ENCODE peak calls at places on chromosomes 16 and 17, in nine cellular contexts. G is epithelial cell of proximal tubule, A is adrenal gland, Z is GM10248, T is HL-60, B is cardiac fibroblast, U is hepatocyte, V is Caco-2, K is progenitor cell of endocrine pancreas. Q is an unnamed sample.

GRCh38 chr16:79601978-79602609 is 1.6 kb upstream of the MAF start:
- DNase-seq in T (no peak), B (peak; percentile 82), U (peak; percentile 91), G (no peak), A (peak; percentile 94), Z (peak; percentile 51), V (peak; percentile 83), K (peak; percentile 85), Q (peak; percentile 96)

GRCh38 chr16:71648921-71649320 is 22.9 kb downstream of the MARVELD3 start:
- DNase-seq in B (peak; percentile 11), V (peak; percentile 38), K (no peak), G (no peak), T (no peak), A (no peak), U (no peak), Z (no peak), Q (no peak)

GRCh38 chr17:67082110-67082509 is 37.8 kb downstream of the CACNG1 start:
- DNase-seq in B (no peak), A (no peak), U (no peak), Z (peak; percentile 60), G (no peak), V (no peak), K (no peak), T (no peak), Q (no peak)

GRCh38 chr16:1026057-1026783 is 44.6 kb downstream of the SOX8 start:
- DNase-seq in A (no peak), U (no peak), K (no peak), T (no peak), G (no peak), V (no peak), B (no peak), Z (no peak), Q (no peak)

GRCh38 chr17:68449021-68449739 is 8.1 kb downstream of the WIPI1 start:
- DNase-seq in A (no peak), K (no peak), U (no peak), Z (no peak), B (no peak), G (no peak), T (no peak), V (no peak), Q (no peak)

GRCh38 chr16:20307240-20307671 is 20.1 kb downstream of the GP2 start:
- DNase-seq in B (no peak), A (no peak), K (no peak), G (no peak), Z (no peak), T (no peak), U (no peak), V (no peak), Q (no peak)

GRCh38 chr16:49503242-49504022 is 129.8 kb downstream of the C16orf78 start:
- DNase-seq in Z (peak; percentile 52), U (no peak), A (no peak), T (no peak), B (no peak), K (no peak), V (no peak), G (no peak), Q (no peak)

GRCh38 chr16:2752850-2753522 is 548 bp downstream of the SRRM2 start:
- DNase-seq in G (no peak), T (no peak), Z (peak; percentile 87), A (peak; percentile 90), B (peak; percentile 86), U (peak; percentile 94), V (peak; percentile 90), K (no peak), Q (peak; percentile 76)

GRCh38 chr17:45925311-45925710 is 31.0 kb downstream of the MAPT start:
- DNase-seq in B (no peak), A (no peak), T (no peak), Z (no peak), K (no peak), U (no peak), V (no peak), G (no peak), Q (no peak)

GRCh38 chr17:44606658-44607057 is 49.4 kb downstream of the FZD2 start:
- DNase-seq in G (no peak), A (no peak), K (no peak), U (no peak), B (no peak), T (no peak), Z (no peak), V (no peak), Q (no peak)

GRCh38 chr17:63685021-63685420 is 14.9 kb downstream of the LIMD2 start:
- DNase-seq in U (no peak), Z (no peak), A (peak; percentile 69), T (no peak), G (no peak), K (no peak), B (peak; percentile 54), V (no peak), Q (no peak)

GRCh38 chr17:20987511-20987910 is 55.3 kb downstream of the USP22 start:
- DNase-seq in Z (no peak), T (no peak), K (no peak), A (peak; percentile 35), V (no peak), B (no peak), U (no peak), G (no peak), Q (no peak)

GRCh38 chr16:67966549-67967182 is 1.8 kb downstream of the SLC12A4 start:
- DNase-seq in K (no peak), Z (no peak), T (peak; percentile 37), B (peak; percentile 48), G (no peak), V (peak; percentile 66), U (no peak), A (no peak), Q (no peak)

GRCh38 chr17:11980813-11981212 is 16.5 kb downstream of the ZNF18 start:
- DNase-seq in Z (no peak), V (no peak), K (no peak), G (no peak), U (no peak), B (peak; percentile 26), T (no peak), A (no peak), Q (no peak)

GRCh38 chr17:30393911-30394867 is 15.5 kb downstream of the CPD start:
- DNase-seq in U (no peak), T (no peak), A (no peak), G (no peak), V (peak; percentile 24), K (no peak), Z (no peak), B (no peak), Q (no peak)

GRCh38 chr16:11347831-11348230 is 2.6 kb downstream of the RMI2 start:
- DNase-seq in T (no peak), U (no peak), K (no peak), B (no peak), Z (no peak), G (no peak), V (no peak), A (no peak), Q (no peak)

GRCh38 chr17:58308173-58308984 is 20.2 kb downstream of the TSPOAP1 start:
- DNase-seq in Z (no peak), A (peak; percentile 40), V (peak; percentile 62), B (no peak), U (no peak), K (peak; percentile 37), G (no peak), T (no peak), Q (no peak)

GRCh38 chr16:21638573-21638975 is 13.8 kb downstream of the IGSF6 start:
- DNase-seq in U (no peak), A (no peak), Z (no peak), G (no peak), T (no peak), K (no peak), V (peak; percentile 13), B (peak; percentile 30), Q (no peak)

GRCh38 chr17:21077286-21077685 is 34.5 kb upstream of the USP22 start:
- DNase-seq in Z (no peak), G (no peak), V (no peak), U (no peak), B (no peak), K (no peak), A (no peak), T (no peak), Q (no peak)

GRCh38 chr16:89325861-89326471 is 108.5 kb downstream of the ZNF778 start:
- DNase-seq in A (peak; percentile 92), Z (peak; percentile 69), K (no peak), G (no peak), B (peak; percentile 84), V (no peak), U (peak; percentile 73), T (peak; percentile 66), Q (no peak)

GRCh38 chr16:83393196-83393981 is 414.4 kb upstream of the HSBP1 start:
- DNase-seq in K (no peak), G (no peak), U (no peak), Z (no peak), A (no peak), B (peak; percentile 19), V (no peak), T (no peak), Q (no peak)

GRCh38 chr17:71237903-71238538 is 882.8 kb upstream of the SOX9 start:
- DNase-seq in T (no peak), G (no peak), Z (no peak), V (peak; percentile 11), K (no peak), B (peak; percentile 36), U (peak; percentile 32), A (no peak), Q (no peak)

DNA sequence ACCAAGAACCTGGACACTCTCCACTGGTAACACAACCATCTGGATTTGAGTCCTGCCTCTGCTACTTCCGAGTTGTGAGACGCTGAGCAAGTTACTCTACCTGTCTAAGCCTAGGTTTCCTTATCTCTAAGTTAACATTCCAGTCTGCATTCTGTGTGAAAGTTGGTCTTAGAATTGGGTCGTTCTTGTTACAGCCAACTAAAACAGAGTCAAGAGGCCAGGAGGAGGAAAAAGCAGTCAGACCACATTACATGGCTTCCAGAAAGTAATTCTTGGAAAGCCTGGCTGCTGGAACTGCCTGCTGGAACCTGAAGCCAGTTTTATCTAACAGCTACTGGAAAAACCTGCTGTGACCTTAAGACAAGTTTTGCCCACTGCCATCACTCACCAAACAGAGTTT is 38.4 kb upstream of the XYLT1 start:
- DNase-seq in Z (no peak), G (no peak), A (no peak), T (no peak), U (no peak), B (no peak), K (no peak), V (peak; percentile 38), Q (no peak)
- TF ChIP-seq CTCF in Z (no peak), G (no peak), A (no peak), T (no peak), U (no peak), B (no peak), K (no peak), V (no peak), Q (no peak)

GRCh38 chr17:77223642-77224420 is 83.1 kb downstream of the SEC14L1 start:
- DNase-seq in Z (no peak), T (no peak), U (no peak), A (no peak), G (no peak), K (no peak), B (no peak), V (no peak), Q (no peak)
- TF ChIP-seq CTCF in Z (no peak), T (no peak), U (no peak), A (no peak), G (no peak), K (no peak), B (no peak), V (no peak), Q (no peak)

GRCh38 chr16:26525856-26526255 is 540.9 kb upstream of the C16orf82 start:
- DNase-seq in V (no peak), A (no peak), K (no peak), Z (no peak), U (no peak), T (no peak), G (no peak), B (no peak), Q (no peak)
- TF ChIP-seq CTCF in V (no peak), A (no peak), K (no peak), Z (no peak), U (no peak), T (no peak), G (no peak), B (no peak), Q (no peak)

GRCh38 chr17:81712468-81713003 is 452 bp downstream of the SLC25A10 start:
- DNase-seq in G (no peak), Z (peak; percentile 59), U (peak; percentile 81), K (peak; percentile 35), B (no peak), T (no peak), A (no peak), V (peak; percentile 79), Q (peak; percentile 44)
- TF ChIP-seq CTCF in G (peak; percentile 22), Z (no peak), U (no peak), K (peak; percentile 35), B (no peak), T (no peak), A (no peak), V (peak; percentile 34), Q (peak; percentile 22)